ENCODE peak calls at places on chromosomes 12 and 14, in nine cellular contexts. Y is pancreas, Z is stomach, W is neural progenitor cell, B is WERI-Rb-1, M is mesendoderm, D is cardiac muscle cell, A is substantia nigra, V is upper lobe of right lung. N is an unnamed sample.

GRCh38 chr12:96208801-96209534 is 14.8 kb downstream of the ELK3 start:
- DNase-seq in M (no peak), D (no peak), Z (no peak), V (no peak), W (no peak), B (no peak), Y (no peak), A (no peak), N (peak)

GRCh38 chr12:26845057-26845666 is 12.2 kb upstream of the ITPR2 start:
- DNase-seq in Z (peak), D (peak), A (peak), Y (no peak), M (peak), B (peak), V (peak), W (peak), N (no peak)

GRCh38 chr12:67998379-67998778 is 9.1 kb downstream of the IFNG-AS1 start:
- DNase-seq in Z (no peak), Y (no peak), W (no peak), B (no peak), A (no peak), M (no peak), D (no peak), V (no peak), N (no peak)

GRCh38 chr14:67630186-67630585 is 10.5 kb downstream of the ARG2 start:
- DNase-seq in D (no peak), Y (no peak), B (no peak), W (no peak), V (no peak), A (no peak), M (no peak), Z (no peak), N (no peak)

GRCh38 chr12:126483145-126484068 is 1418.2 kb downstream of the AACS start:
- DNase-seq in D (no peak), V (no peak), Z (no peak), W (peak), Y (no peak), M (no peak), A (no peak), B (no peak), N (peak)

GRCh38 chr12:63978519-63978918 is 134.0 kb downstream of the SRGAP1 start:
- DNase-seq in Y (no peak), D (no peak), B (no peak), A (no peak), Z (no peak), W (no peak), M (no peak), V (no peak), N (no peak)

GRCh38 chr12:60335765-60336164 is 739.9 kb downstream of the SLC16A7 start:
- DNase-seq in A (no peak), Y (no peak), M (peak), B (no peak), D (no peak), Z (no peak), W (no peak), V (no peak), N (no peak)

GRCh38 chr12:113322353-113322752 is 12.6 kb downstream of the SLC8B1 start:
- DNase-seq in D (no peak), Y (no peak), B (no peak), V (no peak), M (no peak), Z (no peak), W (no peak), A (no peak), N (no peak)

GRCh38 chr14:20956376-20956976 is 1.2 kb downstream of the RNASE2 start:
- DNase-seq in B (no peak), M (no peak), Z (no peak), W (no peak), D (no peak), A (no peak), Y (no peak), V (no peak), N (no peak)

GRCh38 chr12:38586652-38587219 is 270.2 kb downstream of the ALG10B start:
- DNase-seq in W (no peak), Y (no peak), Z (no peak), M (no peak), A (no peak), V (no peak), B (no peak), D (no peak), N (no peak)

GRCh38 chr14:75119056-75119455 is 7.8 kb downstream of the NEK9 start:
- DNase-seq in V (no peak), A (no peak), Y (no peak), M (no peak), Z (no peak), D (no peak), W (no peak), B (no peak), N (no peak)

GRCh38 chr12:72738811-72739210 is 466.6 kb downstream of the TRHDE start:
- DNase-seq in W (no peak), Y (no peak), D (no peak), Z (no peak), V (no peak), B (no peak), A (no peak), M (no peak), N (no peak)

GRCh38 chr12:100794441-100795192 is at the start of gene ANO4:
- DNase-seq in Y (no peak), V (no peak), W (peak), Z (no peak), D (peak), M (peak), A (peak), B (no peak), N (peak)

GRCh38 chr12:55820679-55821078 is 2.8 kb downstream of the ORMDL2 start:
- DNase-seq in A (no peak), B (no peak), W (no peak), V (no peak), D (no peak), M (peak), Y (no peak), Z (no peak), N (no peak)

GRCh38 chr12:72141381-72141780 is 130.8 kb upstream of the TRHDE start:
- DNase-seq in A (no peak), D (no peak), Y (no peak), W (no peak), M (peak), V (no peak), Z (no peak), B (no peak), N (no peak)

GRCh38 chr14:23566112-23566781 is 1.3 kb downstream of the AP1G2 start:
- DNase-seq in D (no peak), W (no peak), B (no peak), A (no peak), Y (no peak), Z (no peak), M (no peak), V (peak), N (no peak)
- H3K27ac ChIP-seq in D (no peak), W (no peak), B (no peak), A (peak), Y (no peak), Z (no peak), M (no peak), V (peak), N (peak)

GRCh38 chr12:121241203-121241970 is 31.5 kb downstream of the P2RX4 start:
- DNase-seq in Y (no peak), A (no peak), W (no peak), Z (no peak), V (no peak), B (no peak), M (no peak), D (no peak), N (no peak)
- H3K27ac ChIP-seq in Y (no peak), A (no peak), W (no peak), Z (peak), V (peak), B (no peak), M (no peak), D (no peak), N (peak)

GRCh38 chr12:66282244-66282643 is 20.0 kb upstream of the HELB start:
- DNase-seq in B (no peak), Y (no peak), D (no peak), V (no peak), W (no peak), Z (no peak), A (no peak), M (no peak), N (no peak)

GRCh38 chr12:66290716-66291200 is 11.5 kb upstream of the HELB start:
- DNase-seq in Z (no peak), V (no peak), Y (no peak), M (no peak), D (no peak), W (no peak), A (no peak), B (no peak), N (no peak)

GRCh38 chr12:66288121-66288520 is 14.2 kb upstream of the HELB start:
- DNase-seq in W (no peak), A (no peak), D (no peak), Z (no peak), V (no peak), Y (no peak), M (no peak), B (no peak), N (no peak)

GRCh38 chr12:66287275-66287674 is 15.0 kb upstream of the HELB start:
- DNase-seq in Y (no peak), D (no peak), B (no peak), A (no peak), W (no peak), M (no peak), V (no peak), Z (no peak), N (no peak)
- H3K27ac ChIP-seq in Y (no peak), D (no peak), B (no peak), A (no peak), W (no peak), M (no peak), V (no peak), Z (no peak), N (no peak)

DNA sequence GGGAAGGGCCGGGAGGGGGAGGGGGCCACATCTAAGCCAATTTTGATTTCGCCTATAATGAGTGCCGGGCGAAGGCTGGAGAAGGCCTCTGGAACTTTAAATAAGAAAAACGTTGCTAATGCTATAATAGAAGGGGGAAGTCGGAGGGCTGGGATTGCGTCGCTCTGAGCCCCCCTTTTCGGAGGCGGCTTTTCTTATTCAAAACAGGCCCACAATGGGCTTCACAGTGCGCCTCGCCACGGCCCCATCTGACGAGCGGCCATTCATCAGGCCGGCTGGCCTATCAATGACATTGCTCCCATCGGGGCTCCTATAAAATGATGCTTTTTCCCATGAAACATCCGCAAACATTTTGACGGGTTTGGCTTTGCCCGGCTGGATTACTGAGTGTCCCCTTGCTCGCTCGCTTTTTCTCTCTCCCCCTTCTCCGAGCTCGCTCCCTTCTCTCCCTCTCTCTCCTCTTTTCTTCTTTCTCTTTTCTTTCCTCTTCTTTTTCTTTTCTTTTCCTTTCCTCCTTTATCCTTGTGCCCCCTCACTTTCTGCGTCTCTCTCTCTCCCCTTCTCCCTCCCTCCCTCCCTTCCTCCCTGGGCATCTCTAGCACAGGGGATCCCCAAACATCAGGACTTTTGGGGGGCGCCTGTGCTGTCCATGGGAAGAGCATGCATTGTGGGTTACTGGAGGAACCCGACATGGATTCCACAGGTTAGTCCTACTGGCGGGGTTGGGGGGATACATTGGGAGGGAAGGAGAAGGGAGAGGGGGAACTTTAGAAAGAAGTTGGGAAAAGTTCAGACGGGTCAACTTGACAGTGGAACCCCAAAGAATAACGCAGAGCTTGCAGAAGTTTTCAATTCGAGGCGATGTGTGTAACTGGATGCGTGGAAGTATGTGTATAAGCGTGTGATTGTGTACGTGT is at the start of gene RFX4:
- DNase-seq in V (no peak), Z (no peak), Y (no peak), W (peak), B (no peak), A (peak), D (no peak), M (peak), N (peak)
- H3K27ac ChIP-seq in V (no peak), Z (no peak), Y (no peak), W (no peak), B (no peak), A (peak), D (no peak), M (no peak), N (peak)

GRCh38 chr12:62787023-62787422 is 147.9 kb downstream of the PPM1H start:
- DNase-seq in V (no peak), B (no peak), Z (no peak), D (no peak), Y (no peak), W (no peak), M (peak), A (no peak), N (no peak)
- H3K27ac ChIP-seq in V (no peak), B (no peak), Z (no peak), D (no peak), Y (no peak), W (no peak), M (no peak), A (no peak), N (no peak)

GRCh38 chr12:15208871-15209656 is 12.2 kb downstream of the RERG start:
- DNase-seq in M (no peak), V (no peak), Z (no peak), A (no peak), W (no peak), D (no peak), Y (no peak), B (no peak), N (no peak)
- H3K27ac ChIP-seq in M (no peak), V (peak), Z (peak), A (no peak), W (no peak), D (no peak), Y (no peak), B (no peak), N (peak)